ENCODE peak calls at places on chromosomes 16 and 17, in six cellular contexts. O is psoas muscle; I is CD8-positive, alpha-beta T cell; L is stomach; T is sigmoid colon; V is fibroblast of lung. Z is an unnamed sample. For H3K36me3, the result is how much of the 10 kb centered on the place peaks cover.

GRCh38 chr17:28381141-28381825 is 9.8 kb downstream of the SARM1 start:
- DNase-seq in O (no peak), I (no peak), L (peak), T (no peak), V (no peak), Z (no peak)

GRCh38 chr17:77352996-77353395 is 212.2 kb downstream of the SEC14L1 start:
- DNase-seq in O (no peak), I (no peak), L (peak), T (peak), V (no peak), Z (no peak)

GRCh38 chr17:8019161-8019560 is 16.7 kb downstream of the GUCY2D start:
- DNase-seq in O (no peak), I (no peak), L (no peak), T (peak), V (no peak), Z (no peak)

GRCh38 chr17:48843172-48843900 is 12.5 kb downstream of the CALCOCO2 start:
- DNase-seq in O (no peak), I (no peak), L (no peak), T (no peak), V (peak), Z (no peak)

GRCh38 chr17:49104511-49105074 is 28.0 kb upstream of the B4GALNT2 start:
- DNase-seq in O (no peak), I (no peak), L (no peak), T (no peak), V (peak), Z (no peak)

GRCh38 chr17:29686998-29687397 is 64.3 kb upstream of the CORO6 start:
- DNase-seq in O (no peak), I (no peak), L (no peak), T (no peak), V (no peak), Z (no peak)

GRCh38 chr16:66326995-66327513 is 39.4 kb upstream of the CDH5 start:
- DNase-seq in O (no peak), I (no peak), L (no peak), T (no peak), V (peak), Z (no peak)

GRCh38 chr17:78130439-78131101 is at the start of gene TMC8:
- DNase-seq in O (no peak), I (peak), L (peak), T (no peak), V (no peak), Z (no peak)

DNA sequence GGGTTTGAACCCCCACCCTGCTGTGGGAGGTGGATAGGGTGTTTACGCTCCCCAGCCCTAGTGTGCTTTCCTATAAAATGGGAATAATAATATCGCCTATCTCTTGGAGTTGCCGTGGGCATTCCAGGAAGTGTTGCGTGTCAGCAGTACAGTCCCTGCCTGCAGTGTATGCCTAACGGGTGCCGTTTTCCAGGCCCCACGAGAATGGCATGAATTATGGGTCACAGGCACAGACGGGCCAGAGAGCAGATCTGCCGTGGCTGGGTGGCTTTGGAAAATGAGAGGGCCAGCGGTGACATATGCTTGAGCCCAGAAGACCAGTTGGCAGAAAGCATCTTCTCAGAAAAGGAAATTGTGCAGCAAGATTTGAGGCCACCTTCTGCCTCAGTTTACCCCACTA is 116.2 kb upstream of the CIBAR2 start:
- DNase-seq in O (no peak), I (no peak), L (no peak), T (peak), V (no peak), Z (no peak)
- H3K4me3 ChIP-seq in O (no peak), I (no peak), L (no peak), T (no peak), V (no peak), Z (no peak)

DNA sequence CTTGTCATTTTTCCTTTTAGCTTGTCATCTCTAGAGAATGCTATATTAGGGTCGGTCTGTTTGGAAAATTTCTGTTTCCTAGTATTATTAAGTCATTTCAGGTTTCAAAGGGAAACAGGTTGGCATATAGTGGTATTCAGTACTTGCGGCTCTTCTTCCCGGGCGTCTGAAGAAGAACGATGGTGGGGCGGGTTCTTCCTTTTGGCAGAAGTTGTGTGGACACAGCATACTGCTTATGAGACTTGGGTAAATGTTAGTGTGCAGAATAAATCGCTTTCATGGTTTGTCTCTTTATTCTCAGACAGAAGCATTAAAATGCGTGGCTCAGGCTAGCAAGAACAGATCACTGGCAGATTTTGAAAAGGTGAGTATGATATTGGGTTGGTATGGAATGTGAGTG is 9.6 kb upstream of the CDK5R1 start:
- DNase-seq in O (no peak), I (no peak), L (no peak), T (no peak), V (no peak), Z (no peak)
- H3K36me3 ChIP-seq in O (half or more), I (half or more), L (half or more), T (half or more), V (under half), Z (under half)

GRCh38 chr16:48833461-48833860 is 223.5 kb upstream of the N4BP1 start:
- DNase-seq in O (no peak), I (no peak), L (no peak), T (no peak), V (no peak), Z (no peak)
- H3K4me3 ChIP-seq in O (no peak), I (no peak), L (no peak), T (no peak), V (no peak), Z (no peak)

GRCh38 chr17:82602487-82602886 is 45.8 kb downstream of the WDR45B start:
- DNase-seq in O (no peak), I (no peak), L (no peak), T (no peak), V (no peak), Z (no peak)
- H3K36me3 ChIP-seq in O (half or more), I (under half), L (half or more), T (under half), V (under half), Z (under half)